ENCODE peak calls at places on chromosomes 11 and 22, in five cellular contexts. One of them, this sample, is unnamed. For H3K4me1 and H3K36me3, the result is how much of the 10 kb centered on the place peaks cover.

GRCh38 chr11:118229274-118229847 is 4.5 kb upstream of the JAML start:
- DNase-seq in lung: no peak
- DNase-seq in HAP-1: no peak
- DNase-seq in lower lobe of right lung: no peak
- DNase-seq in left ventricle myocardium inferior: no peak
- DNase-seq in this sample: no peak

GRCh38 chr11:12696911-12697581 is 22.8 kb downstream of the TEAD1 start:
- DNase-seq in lung: no peak
- DNase-seq in HAP-1: no peak
- DNase-seq in lower lobe of right lung: no peak
- DNase-seq in left ventricle myocardium inferior: no peak
- DNase-seq in this sample: no peak

GRCh38 chr22:25896098-25896497 is 154.1 kb downstream of the MYO18B start:
- DNase-seq in lung: no peak
- DNase-seq in HAP-1: no peak
- DNase-seq in lower lobe of right lung: no peak
- DNase-seq in left ventricle myocardium inferior: no peak
- DNase-seq in this sample: no peak

GRCh38 chr22:48592931-48593330 is 1234.7 kb downstream of the BRD1 start:
- DNase-seq in lung: no peak
- DNase-seq in HAP-1: no peak
- DNase-seq in lower lobe of right lung: no peak
- DNase-seq in left ventricle myocardium inferior: no peak
- DNase-seq in this sample: no peak

GRCh38 chr11:123483058-123483457 is 53.0 kb downstream of the GRAMD1B start:
- DNase-seq in lung: no peak
- DNase-seq in HAP-1: no peak
- DNase-seq in lower lobe of right lung: no peak
- DNase-seq in left ventricle myocardium inferior: no peak
- DNase-seq in this sample: no peak

GRCh38 chr11:33696411-33696810 is 4.2 kb downstream of the C11orf91 start:
- DNase-seq in lung: no peak
- DNase-seq in HAP-1: no peak
- DNase-seq in lower lobe of right lung: no peak
- DNase-seq in left ventricle myocardium inferior: no peak
- DNase-seq in this sample: no peak

GRCh38 chr11:57288771-57289579 is 35.8 kb downstream of the TNKS1BP1 start:
- DNase-seq in lung: no peak
- DNase-seq in HAP-1: peak
- DNase-seq in lower lobe of right lung: no peak
- DNase-seq in left ventricle myocardium inferior: no peak
- DNase-seq in this sample: no peak

GRCh38 chr22:37803195-37803635 is 4.5 kb upstream of the GCAT start:
- DNase-seq in lung: no peak
- DNase-seq in HAP-1: no peak
- DNase-seq in lower lobe of right lung: no peak
- DNase-seq in left ventricle myocardium inferior: no peak
- DNase-seq in this sample: no peak

DNA sequence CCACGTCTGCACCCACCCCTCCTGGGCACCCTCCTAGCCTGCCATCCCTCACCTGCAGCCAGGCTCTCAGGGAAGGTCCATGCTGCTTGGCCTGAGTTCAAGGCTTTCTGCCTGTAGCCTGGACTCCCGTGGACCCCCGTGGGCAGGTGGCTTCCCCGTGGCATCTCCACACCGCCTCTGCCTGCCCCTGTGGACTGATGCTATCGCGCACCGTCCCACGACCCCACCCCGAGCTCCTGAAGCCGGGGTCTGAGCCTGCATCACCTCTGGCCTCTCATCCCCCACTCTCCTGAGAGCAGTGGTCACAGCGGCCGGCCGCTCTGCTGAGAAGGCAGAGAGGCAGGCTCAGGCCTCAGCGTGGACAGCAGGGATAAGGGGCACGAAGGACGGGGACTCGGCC is 4.5 kb downstream of the IFITM5 start:
- DNase-seq in lung: no peak
- DNase-seq in HAP-1: no peak
- DNase-seq in lower lobe of right lung: no peak
- DNase-seq in left ventricle myocardium inferior: peak
- DNase-seq in this sample: no peak
- H3K4me1 ChIP-seq in lung: under half
- H3K4me1 ChIP-seq in HAP-1: under half
- H3K4me1 ChIP-seq in lower lobe of right lung: under half
- H3K4me1 ChIP-seq in left ventricle myocardium inferior: under half
- H3K4me1 ChIP-seq in this sample: under half

GRCh38 chr22:32237021-32237420 is 18.1 kb downstream of the SLC5A4 start:
- DNase-seq in lung: no peak
- DNase-seq in HAP-1: no peak
- DNase-seq in lower lobe of right lung: no peak
- DNase-seq in left ventricle myocardium inferior: no peak
- DNase-seq in this sample: no peak
- H3K36me3 ChIP-seq in lung: under half
- H3K36me3 ChIP-seq in HAP-1: under half
- H3K36me3 ChIP-seq in lower lobe of right lung: under half
- H3K36me3 ChIP-seq in left ventricle myocardium inferior: under half
- H3K36me3 ChIP-seq in this sample: under half

DNA sequence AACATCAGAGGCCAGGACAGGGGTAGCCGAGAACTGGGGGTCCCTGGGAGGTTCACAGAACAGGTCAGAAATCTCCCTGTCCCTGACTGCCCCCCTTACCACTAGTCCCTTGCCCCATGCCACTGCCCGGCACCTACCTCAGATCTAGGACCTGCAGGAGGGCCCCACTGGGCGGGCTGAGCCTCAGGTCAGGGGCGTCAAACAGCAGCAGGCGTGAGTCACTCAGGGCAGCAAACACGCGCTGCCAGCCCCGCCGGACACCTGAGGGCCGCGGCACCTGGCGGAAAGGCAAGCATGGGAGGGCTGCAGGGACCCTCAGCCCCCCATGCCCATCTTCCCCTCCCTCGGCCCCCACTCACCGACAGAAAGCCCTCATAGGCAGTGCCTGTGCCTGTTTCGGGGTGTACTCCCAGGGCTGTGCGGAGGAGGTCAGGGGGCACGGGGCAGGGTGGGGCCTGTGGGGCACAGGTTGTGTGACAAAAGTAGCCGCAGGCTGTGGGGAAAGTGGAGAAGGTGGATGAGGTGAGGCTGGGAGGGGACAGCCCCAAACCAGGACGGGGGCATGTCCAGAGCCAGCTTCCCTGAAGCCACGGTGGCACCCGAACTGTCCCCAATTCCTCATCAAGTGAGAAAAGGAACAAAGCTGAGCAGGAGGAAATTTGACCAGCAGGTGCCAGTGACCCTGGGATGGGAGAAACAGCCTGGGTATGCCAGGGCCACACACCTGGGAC is 11.8 kb downstream of the CDC42BPG start:
- DNase-seq in lung: no peak
- DNase-seq in HAP-1: no peak
- DNase-seq in lower lobe of right lung: no peak
- DNase-seq in left ventricle myocardium inferior: no peak
- DNase-seq in this sample: no peak
- H3K4me1 ChIP-seq in lung: under half
- H3K4me1 ChIP-seq in HAP-1: under half
- H3K4me1 ChIP-seq in lower lobe of right lung: under half
- H3K4me1 ChIP-seq in left ventricle myocardium inferior: under half
- H3K4me1 ChIP-seq in this sample: under half

DNA sequence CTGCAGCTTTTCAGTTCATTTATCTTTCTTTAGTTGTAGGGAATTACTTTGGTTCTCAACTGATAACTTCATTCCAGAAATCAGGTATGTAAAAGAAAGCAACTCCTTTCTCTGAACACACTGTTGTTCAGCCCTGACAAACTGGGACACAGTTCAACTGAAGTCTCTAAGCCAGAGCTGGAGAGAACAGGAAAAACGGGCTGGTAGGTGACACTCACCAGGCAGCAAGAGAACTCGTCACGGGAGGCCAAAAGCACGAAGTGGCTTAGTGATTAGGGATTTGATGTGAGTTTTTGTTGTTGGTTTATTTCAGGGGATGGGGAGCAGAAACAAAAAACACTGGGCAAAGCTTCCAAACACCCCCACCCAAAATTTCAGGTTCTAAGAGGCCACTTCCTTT is 54.1 kb downstream of the MYH9 start:
- DNase-seq in lung: no peak
- DNase-seq in HAP-1: no peak
- DNase-seq in lower lobe of right lung: no peak
- DNase-seq in left ventricle myocardium inferior: no peak
- DNase-seq in this sample: no peak
- H3K36me3 ChIP-seq in lung: under half
- H3K36me3 ChIP-seq in HAP-1: half or more
- H3K36me3 ChIP-seq in lower lobe of right lung: half or more
- H3K36me3 ChIP-seq in left ventricle myocardium inferior: under half
- H3K36me3 ChIP-seq in this sample: under half

DNA sequence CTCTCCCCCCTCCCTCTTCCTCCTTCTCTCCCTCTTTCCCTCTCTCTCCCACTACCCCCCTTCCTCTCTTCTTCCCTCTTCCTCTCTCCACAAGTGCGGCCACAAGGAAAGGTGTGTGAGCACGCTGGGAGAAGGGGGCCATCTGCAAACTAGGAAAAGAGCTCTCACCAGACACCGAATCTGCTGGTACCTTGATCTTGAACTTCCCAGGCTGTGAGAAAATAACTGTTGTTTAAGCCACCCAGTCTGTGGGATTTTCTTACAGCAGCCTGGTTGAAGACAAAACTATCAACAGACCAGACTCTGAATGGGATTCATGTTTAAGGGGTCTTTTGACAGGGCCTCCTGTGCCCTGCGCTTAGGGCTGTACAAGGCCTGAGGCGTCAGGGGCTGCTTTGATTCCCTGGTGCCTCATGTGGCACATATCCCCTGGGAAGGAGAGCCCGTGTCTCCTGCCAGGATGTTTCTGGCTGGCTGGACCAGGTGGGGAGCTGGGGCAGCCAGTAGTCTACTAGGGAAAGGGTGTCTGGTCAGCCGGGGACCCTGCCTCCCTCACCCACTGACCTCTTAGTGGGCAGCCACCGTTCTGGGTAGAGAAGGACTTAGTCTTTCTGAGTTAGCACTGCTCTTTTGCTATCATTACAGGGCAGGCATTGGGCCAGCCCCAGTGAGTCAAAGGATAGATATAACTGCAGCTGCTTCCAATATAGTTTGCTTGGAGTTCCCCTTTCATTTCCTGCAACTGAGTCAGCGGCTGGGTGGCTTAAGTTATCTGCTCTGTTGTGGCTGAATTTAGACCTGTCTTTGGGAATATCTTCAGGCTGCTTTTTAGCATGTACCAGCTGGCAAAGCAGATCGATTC is 6.2 kb downstream of the PANX1 start:
- DNase-seq in lung: peak
- DNase-seq in HAP-1: no peak
- DNase-seq in lower lobe of right lung: no peak
- DNase-seq in left ventricle myocardium inferior: peak
- DNase-seq in this sample: no peak
- H3K4me1 ChIP-seq in lung: under half
- H3K4me1 ChIP-seq in HAP-1: under half
- H3K4me1 ChIP-seq in lower lobe of right lung: half or more
- H3K4me1 ChIP-seq in left ventricle myocardium inferior: half or more
- H3K4me1 ChIP-seq in this sample: under half

GRCh38 chr11:71504526-71504925 is 22.5 kb upstream of the KRTAP5-7 start:
- DNase-seq in lung: no peak
- DNase-seq in HAP-1: no peak
- DNase-seq in lower lobe of right lung: no peak
- DNase-seq in left ventricle myocardium inferior: no peak
- DNase-seq in this sample: no peak

GRCh38 chr11:71505001-71505400 is 22.1 kb upstream of the KRTAP5-7 start:
- DNase-seq in lung: no peak
- DNase-seq in HAP-1: no peak
- DNase-seq in lower lobe of right lung: no peak
- DNase-seq in left ventricle myocardium inferior: no peak
- DNase-seq in this sample: no peak

GRCh38 chr11:71502026-71502425 is 25.0 kb upstream of the KRTAP5-7 start:
- DNase-seq in lung: no peak
- DNase-seq in HAP-1: no peak
- DNase-seq in lower lobe of right lung: no peak
- DNase-seq in left ventricle myocardium inferior: no peak
- DNase-seq in this sample: no peak

GRCh38 chr11:71501071-71501985 is 25.7 kb upstream of the KRTAP5-7 start:
- DNase-seq in lung: no peak
- DNase-seq in HAP-1: no peak
- DNase-seq in lower lobe of right lung: no peak
- DNase-seq in left ventricle myocardium inferior: no peak
- DNase-seq in this sample: no peak

GRCh38 chr11:71502871-71503435 is 24.1 kb upstream of the KRTAP5-7 start:
- DNase-seq in lung: no peak
- DNase-seq in HAP-1: no peak
- DNase-seq in lower lobe of right lung: no peak
- DNase-seq in left ventricle myocardium inferior: no peak
- DNase-seq in this sample: no peak
- H3K36me3 ChIP-seq in lung: under half
- H3K36me3 ChIP-seq in HAP-1: under half
- H3K36me3 ChIP-seq in lower lobe of right lung: under half
- H3K36me3 ChIP-seq in left ventricle myocardium inferior: half or more
- H3K36me3 ChIP-seq in this sample: under half

This sample was measured in CD8-positive, alpha-beta T cell.